ENCODE peak calls at places on chromosomes 6 and 20, in ten cellular contexts. L, C, P, A, V, X, T, G, M and O are unnamed samples.
A peak's percentile ranks its signal among the peaks of the same experiment; 100 is the strongest.

GRCh38 chr20:17843246-17844132 is 125.1 kb downstream of the SNX5 start:
- DNase-seq in T (peak; percentile 69), V (no peak), L (no peak), A (peak; percentile 97), M (no peak), G (peak; percentile 87), P (no peak), X (peak; percentile 60), C (peak; percentile 72), O (no peak)

GRCh38 chr20:24879875-24880274 is 69.2 kb upstream of the CST7 start:
- DNase-seq in A (no peak), L (no peak), X (no peak), T (no peak), V (no peak), C (no peak), P (no peak), M (no peak), G (no peak), O (no peak)

GRCh38 chr6:366972-367794 is 24.4 kb upstream of the IRF4 start:
- DNase-seq in L (no peak), A (no peak), T (no peak), C (no peak), M (no peak), V (no peak), G (no peak), P (no peak), X (no peak), O (no peak)

GRCh38 chr6:45658396-45658795 is 280.7 kb upstream of the SUPT3H start:
- DNase-seq in L (no peak), G (no peak), C (no peak), X (no peak), A (no peak), P (no peak), M (no peak), V (no peak), T (no peak), O (no peak)

GRCh38 chr6:75493400-75494064 is at the start of gene FILIP1:
- DNase-seq in P (no peak), M (no peak), V (peak; percentile 72), L (peak; percentile 46), C (peak; percentile 18), X (peak; percentile 83), T (peak; percentile 86), A (no peak), G (no peak), O (no peak)

GRCh38 chr6:42901538-42901957 is 14.3 kb upstream of the PTCRA start:
- DNase-seq in A (peak; percentile 78), V (peak; percentile 90), G (no peak), T (peak; percentile 86), M (peak; percentile 70), L (peak; percentile 89), C (peak; percentile 88), P (peak; percentile 88), X (peak; percentile 85), O (no peak)

GRCh38 chr6:107740496-107741190 is 83.5 kb downstream of the SCML4 start:
- DNase-seq in C (peak; percentile 66), P (no peak), T (no peak), A (no peak), M (no peak), X (no peak), V (no peak), G (no peak), L (no peak), O (no peak)

GRCh38 chr6:123804771-123805540 is 1.3 kb downstream of the NKAIN2 start:
- DNase-seq in C (no peak), V (no peak), M (no peak), A (no peak), T (no peak), P (no peak), X (no peak), L (no peak), G (no peak), O (no peak)

GRCh38 chr6:35128496-35128895 is 12.6 kb downstream of the TCP11 start:
- DNase-seq in X (no peak), M (no peak), L (no peak), V (no peak), T (no peak), P (no peak), G (no peak), A (peak; percentile 73), C (no peak), O (no peak)

GRCh38 chr6:48423640-48424365 is 312.8 kb upstream of the PTCHD4 start:
- DNase-seq in X (no peak), T (no peak), C (no peak), A (peak; percentile 33), P (no peak), G (no peak), L (no peak), M (no peak), V (no peak), O (no peak)

GRCh38 chr6:155580904-155581303 is 125.3 kb upstream of the NOX3 start:
- DNase-seq in A (no peak), V (no peak), T (no peak), X (no peak), P (no peak), M (no peak), C (no peak), G (no peak), L (no peak), O (no peak)

GRCh38 chr6:35048031-35048613 is 93.0 kb downstream of the TCP11 start:
- DNase-seq in L (no peak), G (no peak), V (peak; percentile 84), T (no peak), C (no peak), P (no peak), A (no peak), M (no peak), X (no peak), O (no peak)

GRCh38 chr20:38497246-38497645 is 24.6 kb downstream of the RALGAPB start:
- DNase-seq in M (no peak), G (no peak), C (no peak), T (no peak), P (no peak), A (no peak), X (no peak), L (no peak), V (no peak), O (no peak)

GRCh38 chr6:25286891-25287290 is 7.7 kb downstream of the CARMIL1 start:
- DNase-seq in M (no peak), T (no peak), A (no peak), X (no peak), G (no peak), P (no peak), V (no peak), L (no peak), C (no peak), O (no peak)

GRCh38 chr20:10513931-10514575 is 78.9 kb downstream of the SLX4IP start:
- DNase-seq in G (no peak), L (no peak), V (no peak), T (no peak), C (no peak), M (no peak), A (peak; percentile 9), X (no peak), P (no peak), O (no peak)

GRCh38 chr6:26268659-26269402 is 96.2 kb upstream of the BTN3A2 start:
- DNase-seq in X (no peak), M (no peak), T (no peak), A (peak; percentile 57), L (no peak), G (no peak), C (peak; percentile 59), P (no peak), V (peak; percentile 87), O (no peak)

GRCh38 chr20:13325033-13325432 is 104.0 kb downstream of the ISM1 start:
- DNase-seq in C (peak; percentile 36), T (no peak), G (no peak), M (no peak), X (no peak), A (peak; percentile 6), L (no peak), V (peak; percentile 61), P (no peak), O (no peak)
- TF ChIP-seq CTCF in C (peak; percentile 19), T (no peak), G (peak; percentile 76), M (no peak), X (peak; percentile 44), A (peak; percentile 78), L (no peak), V (peak; percentile 69), P (no peak), O (no peak)

DNA sequence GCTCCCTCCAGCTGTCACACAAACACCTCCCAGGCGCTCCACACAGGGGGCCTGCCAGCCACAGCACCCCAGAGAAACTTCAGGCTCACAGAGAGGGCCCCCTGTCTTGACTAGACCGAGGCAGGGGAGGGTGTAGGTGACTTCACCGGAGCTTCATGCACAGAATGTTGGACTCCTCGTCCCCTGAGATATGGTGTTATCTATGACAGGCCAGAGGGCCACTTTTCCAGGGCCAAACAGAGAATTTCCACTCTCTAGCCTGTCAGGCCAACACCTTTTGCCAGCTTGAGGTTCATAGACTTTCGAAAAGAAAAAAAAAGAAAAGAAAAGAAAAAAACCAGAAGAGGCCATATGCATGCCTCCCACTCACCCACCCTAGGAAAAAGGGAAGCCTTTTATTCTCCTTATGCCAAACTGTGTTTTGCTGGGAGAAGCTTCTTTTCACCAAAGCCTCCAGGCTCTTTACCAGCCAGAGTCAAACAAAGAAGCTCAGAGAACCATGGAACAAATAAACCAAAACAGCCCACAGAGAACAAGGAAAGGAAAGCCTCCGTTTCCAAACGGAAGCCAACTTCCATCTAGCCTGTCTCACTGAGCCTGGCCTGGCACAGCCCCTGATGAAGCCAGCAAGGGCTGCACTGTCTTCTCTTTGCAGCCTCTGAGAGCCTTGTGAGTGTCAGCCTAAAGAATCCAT is 313.2 kb upstream of the JARID2 start:
- DNase-seq in X (no peak), M (no peak), T (no peak), A (no peak), G (no peak), P (no peak), V (peak; percentile 49), L (no peak), C (no peak), O (no peak)
- TF ChIP-seq CTCF in X (no peak), M (no peak), T (no peak), A (no peak), G (no peak), P (no peak), V (no peak), L (no peak), C (no peak), O (no peak)

DNA sequence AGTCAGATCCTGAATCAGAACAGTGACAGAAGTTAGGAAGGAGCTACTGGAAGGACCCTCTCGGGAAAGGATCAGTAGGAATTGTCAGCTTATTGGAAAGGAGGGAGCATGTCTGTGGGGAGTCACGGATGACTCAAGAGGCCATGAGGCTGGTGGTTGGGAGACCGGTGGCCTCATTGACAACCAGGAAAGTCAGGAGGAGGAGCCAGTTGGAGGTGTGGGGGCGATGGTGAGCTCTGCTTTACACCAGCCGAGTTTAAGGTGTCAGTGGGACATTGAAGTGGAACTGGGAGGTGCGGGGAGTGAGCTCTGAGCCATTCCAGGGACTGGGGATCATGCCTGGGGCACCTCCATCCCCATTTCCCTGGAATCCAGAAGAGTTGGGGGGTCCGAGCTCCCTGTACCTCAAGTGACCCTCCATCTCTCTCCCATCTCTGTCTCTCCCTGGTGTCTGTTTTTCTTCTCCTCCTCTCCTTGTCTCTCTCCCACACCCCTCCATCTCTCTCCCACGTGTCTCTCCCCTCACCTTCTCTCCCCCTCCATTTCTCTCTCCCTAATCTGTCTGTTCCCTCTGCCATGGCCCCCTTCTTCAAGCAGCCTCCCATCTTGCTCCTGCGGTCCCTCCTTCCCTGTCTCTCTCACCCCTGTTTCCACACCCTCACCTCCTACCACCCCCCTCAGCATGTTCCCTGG is 14.3 kb upstream of the ZBTB9 start:
- DNase-seq in M (no peak), C (no peak), L (no peak), T (no peak), P (no peak), A (no peak), V (no peak), G (no peak), X (no peak), O (no peak)
- TF ChIP-seq CTCF in M (no peak), C (no peak), L (no peak), T (no peak), P (no peak), A (no peak), V (no peak), G (no peak), X (no peak), O (no peak)

GRCh38 chr6:55953384-55953783 is 78.0 kb upstream of the BMP5 start:
- DNase-seq in P (no peak), L (no peak), A (peak; percentile 43), M (no peak), T (no peak), V (no peak), G (peak; percentile 30), X (no peak), C (peak; percentile 14), O (no peak)
- TF ChIP-seq CTCF in P (no peak), L (no peak), A (peak; percentile 72), M (no peak), T (peak; percentile 14), V (peak; percentile 39), G (peak; percentile 47), X (peak; percentile 58), C (no peak), O (no peak)